ENCODE peak calls at places on chromosomes 11 and 22, in eight cellular contexts. X is nephron progenitor cell, F is cardiac fibroblast, R is right atrium auricular region, P is heart right ventricle, D is fibroblast of pulmonary artery, K is glutamatergic neuron, Z is H1. G is an unnamed sample.
A peak's percentile ranks its signal among the peaks of the same experiment; 100 is the strongest.

GRCh38 chr11:128824199-128825049 is 42.7 kb downstream of the KCNJ1 start:
- DNase-seq in Z (peak; percentile 53), P (no peak), F (no peak), R (no peak), D (no peak), K (no peak), X (peak; percentile 23), G (no peak)

GRCh38 chr11:23897453-23898289 is 599.2 kb upstream of the LUZP2 start:
- DNase-seq in Z (no peak), D (peak; percentile 86), X (no peak), R (no peak), F (peak; percentile 95), P (no peak), K (no peak), G (no peak)

GRCh38 chr11:73344191-73344607 is 32.0 kb upstream of the RELT start:
- DNase-seq in R (no peak), X (no peak), F (no peak), P (peak; percentile 56), D (no peak), K (no peak), Z (no peak), G (no peak)

GRCh38 chr11:79229047-79229446 is 211.8 kb downstream of the TENM4 start:
- DNase-seq in F (no peak), D (no peak), Z (no peak), X (no peak), P (no peak), K (no peak), R (no peak), G (no peak)

GRCh38 chr11:3989251-3989650 is 105.3 kb upstream of the RRM1 start:
- DNase-seq in P (no peak), Z (peak; percentile 60), R (no peak), X (peak; percentile 25), K (peak; percentile 31), F (no peak), D (no peak), G (no peak)

GRCh38 chr11:66312549-66313320 is 4.1 kb downstream of the CD248 start:
- DNase-seq in K (peak; percentile 100), R (peak; percentile 98), D (peak; percentile 99), F (peak; percentile 99), P (peak; percentile 99), Z (peak; percentile 100), X (peak; percentile 100), G (peak; percentile 97)

GRCh38 chr11:26227311-26227710 is 104.6 kb upstream of the ANO3 start:
- DNase-seq in X (no peak), D (peak; percentile 94), K (no peak), P (no peak), Z (no peak), F (peak; percentile 96), R (no peak), G (peak; percentile 7)

GRCh38 chr11:66224226-66224850 is 44.1 kb upstream of the RAB1B start:
- DNase-seq in K (no peak), F (no peak), Z (no peak), P (no peak), X (no peak), D (no peak), R (no peak), G (no peak)

GRCh38 chr11:113476553-113476952 is 1.4 kb upstream of the DRD2 start:
- DNase-seq in X (no peak), K (no peak), F (no peak), R (no peak), P (no peak), D (no peak), Z (no peak), G (no peak)

GRCh38 chr11:75565221-75565814 is 3.3 kb downstream of the SERPINH1 start:
- DNase-seq in Z (no peak), D (peak; percentile 71), K (no peak), X (no peak), R (peak; percentile 77), P (peak; percentile 60), F (peak; percentile 88), G (peak; percentile 68)

GRCh38 chr11:108786281-108786990 is 121.6 kb downstream of the DDX10 start:
- DNase-seq in R (no peak), P (no peak), F (no peak), K (no peak), X (no peak), Z (no peak), D (no peak), G (no peak)

GRCh38 chr22:23020659-23021293 is 49.5 kb upstream of the GNAZ start:
- DNase-seq in K (no peak), Z (no peak), X (no peak), P (no peak), F (no peak), R (no peak), D (no peak), G (no peak)

GRCh38 chr11:78742430-78742829 is 167.8 kb upstream of the NARS2 start:
- DNase-seq in D (no peak), X (no peak), Z (no peak), R (peak; percentile 59), F (no peak), K (no peak), P (peak; percentile 67), G (peak; percentile 14)

GRCh38 chr11:77609234-77609633 is 19.5 kb downstream of the AQP11 start:
- DNase-seq in X (no peak), Z (no peak), P (no peak), K (no peak), D (no peak), R (no peak), F (no peak), G (no peak)

DNA sequence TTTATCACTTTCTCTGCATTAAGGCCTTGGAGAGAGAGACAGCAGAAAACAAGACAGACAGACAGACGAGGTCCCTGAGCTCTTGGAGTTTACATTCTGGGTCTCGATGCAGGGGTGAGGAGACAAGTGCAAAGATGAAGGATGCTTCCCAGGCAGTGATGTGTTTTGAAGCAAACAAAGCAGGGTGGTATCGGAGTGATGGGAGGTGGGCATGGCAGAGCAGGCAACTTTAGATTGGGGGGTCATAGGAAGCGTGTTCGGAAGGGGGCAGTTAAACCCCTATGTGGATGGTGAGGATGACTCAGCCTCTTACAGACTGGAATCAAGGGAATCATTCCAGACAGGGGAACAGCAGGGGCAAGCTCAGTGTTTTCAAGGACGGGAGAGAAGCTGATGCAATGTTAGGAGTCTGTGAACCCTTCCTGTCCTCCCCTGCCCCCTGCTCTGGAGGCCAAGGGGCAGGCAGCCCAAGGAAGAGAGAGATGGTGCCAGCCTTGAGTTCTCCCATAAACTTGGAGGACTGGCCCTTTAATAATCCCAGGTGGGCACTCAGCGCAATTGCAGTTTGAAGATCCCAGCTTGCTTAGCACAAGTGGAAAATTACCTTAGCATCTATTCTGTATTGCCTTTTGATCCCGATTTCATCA is 180.2 kb downstream of the CHST1 start:
- DNase-seq in K (no peak), R (no peak), X (no peak), Z (no peak), F (no peak), P (no peak), D (no peak), G (no peak)
- TF ChIP-seq CTCF in K (no peak), R (no peak), X (no peak), Z (no peak), F (no peak), P (no peak), D (no peak), G (no peak)

DNA sequence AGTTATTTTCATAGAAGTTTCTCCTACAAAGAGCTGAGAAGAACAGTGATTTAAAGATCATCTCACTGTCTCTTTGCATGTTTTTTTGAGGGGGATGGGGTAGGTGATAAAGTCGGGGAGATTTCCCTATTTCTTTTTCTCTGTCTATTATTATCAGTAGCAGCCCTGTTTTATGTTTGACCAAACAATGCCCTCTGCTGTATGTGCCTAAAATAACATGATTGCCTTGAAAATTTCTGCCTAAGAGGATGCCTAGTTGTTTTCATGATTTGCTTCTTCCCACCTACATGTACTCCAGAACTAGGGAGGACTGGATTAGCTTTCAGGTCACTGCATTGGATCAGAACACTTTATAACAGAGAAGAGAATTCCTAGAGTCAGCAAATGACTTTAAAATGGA is 1330.2 kb downstream of the LRRC4C start:
- DNase-seq in P (no peak), Z (no peak), F (no peak), D (peak; percentile 3), K (no peak), R (no peak), X (peak; percentile 5), G (no peak)
- TF ChIP-seq CTCF in P (peak; percentile 14), Z (peak; percentile 54), F (no peak), D (no peak), K (peak; percentile 38), R (peak; percentile 36), X (peak; percentile 57), G (no peak)

GRCh38 chr11:2164861-2165555 is 4.0 kb upstream of the INS start:
- DNase-seq in F (no peak), D (no peak), P (no peak), K (no peak), Z (no peak), R (no peak), X (no peak), G (no peak)
- TF ChIP-seq CTCF in F (no peak), D (no peak), P (no peak), K (no peak), Z (no peak), R (no peak), X (no peak), G (no peak)

GRCh38 chr22:30646518-30647160 is 11.1 kb downstream of the SLC35E4 start:
- DNase-seq in Z (no peak), K (no peak), R (no peak), P (no peak), F (no peak), D (no peak), X (no peak), G (no peak)

GRCh38 chr22:30647536-30647935 is 12.0 kb downstream of the SLC35E4 start:
- DNase-seq in X (no peak), K (no peak), D (no peak), Z (no peak), F (no peak), P (no peak), R (no peak), G (no peak)

GRCh38 chr22:30650508-30651116 is 15.0 kb downstream of the SLC35E4 start:
- DNase-seq in D (no peak), F (no peak), K (no peak), X (no peak), Z (no peak), P (no peak), R (no peak), G (no peak)

GRCh38 chr22:30648825-30649224 is 13.2 kb downstream of the SLC35E4 start:
- DNase-seq in K (no peak), D (no peak), R (no peak), P (no peak), X (no peak), Z (no peak), F (no peak), G (no peak)

GRCh38 chr22:30649430-30650007 is 13.9 kb downstream of the SLC35E4 start:
- DNase-seq in Z (no peak), K (no peak), P (no peak), R (no peak), X (no peak), D (peak; percentile 66), F (peak; percentile 88), G (peak; percentile 89)
- TF ChIP-seq CTCF in Z (peak; percentile 2), K (no peak), P (no peak), R (no peak), X (no peak), D (no peak), F (peak; percentile 18), G (peak; percentile 16)